ENCODE peak calls at places on chromosomes 7 and 10, in ten cellular contexts. L is endothelial cell, U is GM23338, H is fibroblast of lung, E is AG09319, S is uterus, T is AG09309, G is fibroblast of the aortic adventitia, Z is adrenal gland, I is lower lobe of right lung. V is an unnamed sample.

GRCh38 chr10:18142151-18142550 is 1.9 kb downstream of the CACNB2 start:
- DNase-seq in L (no peak), U (no peak), H (no peak), E (no peak), S (no peak), T (no peak), G (peak; percentile 46), Z (no peak), I (no peak), V (no peak)

GRCh38 chr10:113294868-113295267 is 258.0 kb upstream of the HABP2 start:
- DNase-seq in L (no peak), U (no peak), H (no peak), E (no peak), S (no peak), T (no peak), G (no peak), Z (no peak), I (no peak), V (no peak)

GRCh38 chr7:30841025-30841735 is 70.0 kb downstream of the MINDY4 start:
- DNase-seq in L (no peak), U (no peak), H (no peak), E (no peak), S (no peak), T (no peak), G (no peak), Z (no peak), I (no peak), V (peak; percentile 48)

GRCh38 chr7:90957883-90958282 is 306.4 kb upstream of the FZD1 start:
- DNase-seq in L (no peak), U (no peak), H (peak; percentile 64), E (no peak), S (no peak), T (peak; percentile 8), G (no peak), Z (no peak), I (no peak), V (no peak)

GRCh38 chr7:76259124-76260086 is 43.1 kb upstream of the HSPB1 start:
- DNase-seq in L (no peak), U (peak; percentile 54), H (no peak), E (no peak), S (no peak), T (no peak), G (no peak), Z (no peak), I (no peak), V (no peak)

GRCh38 chr7:608361-608760 is 88.7 kb upstream of the PDGFA start:
- DNase-seq in L (no peak), U (no peak), H (no peak), E (no peak), S (no peak), T (no peak), G (no peak), Z (no peak), I (no peak), V (no peak)

GRCh38 chr10:86160890-86161585 is 205.6 kb downstream of the GRID1 start:
- DNase-seq in L (no peak), U (no peak), H (no peak), E (no peak), S (no peak), T (no peak), G (no peak), Z (no peak), I (no peak), V (no peak)

GRCh38 chr7:132972745-132973144 is 109.1 kb downstream of the CHCHD3 start:
- DNase-seq in L (no peak), U (no peak), H (peak; percentile 69), E (no peak), S (no peak), T (peak; percentile 41), G (peak; percentile 48), Z (no peak), I (no peak), V (peak; percentile 26)

GRCh38 chr10:65346466-65346865 is 1579.4 kb upstream of the LRRTM3 start:
- DNase-seq in L (no peak), U (no peak), H (no peak), E (no peak), S (no peak), T (no peak), G (no peak), Z (no peak), I (no peak), V (no peak)

DNA sequence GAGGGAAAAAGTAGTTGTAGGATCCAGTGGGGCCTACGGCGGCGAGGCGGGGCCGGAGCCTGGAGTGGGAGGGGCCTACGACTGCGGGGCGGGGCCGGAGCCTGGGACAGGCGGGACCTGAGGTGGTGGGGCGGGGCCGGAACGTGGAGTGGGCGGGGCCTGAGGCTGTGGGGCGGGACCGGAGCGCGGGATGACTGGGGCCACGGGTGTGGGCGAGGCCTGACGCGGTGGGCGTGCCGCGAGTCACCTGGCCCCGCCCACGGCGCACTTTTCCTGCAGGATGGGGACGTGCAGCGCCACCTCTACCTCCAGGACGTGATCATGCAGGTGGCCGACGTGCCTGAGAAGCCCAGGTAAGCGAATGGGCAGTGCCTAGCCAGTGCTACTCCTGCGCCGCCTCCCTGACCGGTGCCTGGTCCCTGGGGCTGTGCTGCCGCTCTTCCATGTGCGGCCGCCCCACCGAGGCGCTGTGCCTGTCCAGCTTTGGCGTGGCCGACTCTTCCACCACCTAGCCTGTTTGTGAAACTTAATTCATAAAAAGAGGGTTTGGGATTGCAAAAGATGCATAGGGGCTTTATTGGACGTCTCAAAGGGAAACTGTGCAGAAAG is 501 bp downstream of the ZNF511 start:
- DNase-seq in L (peak; percentile 97), U (peak; percentile 90), H (peak; percentile 90), E (peak; percentile 74), S (peak; percentile 93), T (no peak), G (peak; percentile 87), Z (peak; percentile 97), I (peak; percentile 95), V (peak; percentile 88)
- TF ChIP-seq CTCF in L (no peak), U (no peak), H (no peak), E (no peak), S (no peak), T (no peak), G (no peak), Z (no peak), I (no peak), V (no peak)

GRCh38 chr7:28045592-28045991 is 135.0 kb downstream of the JAZF1 start:
- DNase-seq in L (no peak), U (no peak), H (no peak), E (no peak), S (no peak), T (no peak), G (no peak), Z (no peak), I (no peak), V (no peak)
- TF ChIP-seq CTCF in L (no peak), U (no peak), H (no peak), E (no peak), S (no peak), T (no peak), G (no peak), Z (no peak), I (no peak), V (no peak)

GRCh38 chr10:13957856-13958255 is 371.1 kb downstream of the PRPF18 start:
- DNase-seq in L (no peak), U (peak; percentile 36), H (no peak), E (no peak), S (no peak), T (no peak), G (no peak), Z (no peak), I (no peak), V (no peak)

GRCh38 chr10:13953371-13953770 is 366.6 kb downstream of the PRPF18 start:
- DNase-seq in L (no peak), U (no peak), H (no peak), E (no peak), S (no peak), T (no peak), G (no peak), Z (no peak), I (no peak), V (no peak)

GRCh38 chr10:13955426-13955825 is 368.7 kb downstream of the PRPF18 start:
- DNase-seq in L (no peak), U (no peak), H (no peak), E (no peak), S (no peak), T (no peak), G (no peak), Z (no peak), I (no peak), V (peak; percentile 48)

GRCh38 chr10:13959443-13960359 is 371.0 kb downstream of the FRMD4A start:
- DNase-seq in L (no peak), U (no peak), H (no peak), E (no peak), S (no peak), T (no peak), G (no peak), Z (no peak), I (no peak), V (no peak)

DNA sequence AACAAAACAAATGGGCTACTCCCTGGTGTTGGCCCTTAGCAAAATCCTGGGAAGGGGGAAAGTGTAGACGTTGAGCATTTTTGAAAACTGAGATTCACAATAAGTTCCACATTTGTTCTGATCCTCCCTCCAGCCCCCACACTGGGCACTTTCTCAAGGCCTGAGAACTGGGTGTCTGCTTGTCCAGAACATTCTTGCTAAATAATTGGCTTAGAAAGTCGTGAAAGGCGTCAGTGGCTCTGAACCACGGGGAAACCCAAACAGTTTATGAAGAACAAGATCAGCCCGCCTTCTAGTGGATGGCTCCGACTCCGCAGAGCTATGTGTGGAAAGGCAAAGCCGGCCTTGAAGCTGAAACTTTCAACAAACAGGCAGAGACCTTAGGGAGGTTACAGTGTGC is 370.1 kb downstream of the PRPF18 start:
- DNase-seq in L (no peak), U (peak; percentile 59), H (peak; percentile 94), E (peak; percentile 87), S (peak; percentile 70), T (peak; percentile 65), G (peak; percentile 93), Z (no peak), I (no peak), V (peak; percentile 88)
- TF ChIP-seq CTCF in L (no peak), U (no peak), H (peak; percentile 73), E (peak; percentile 79), S (peak; percentile 34), T (peak; percentile 64), G (peak; percentile 78), Z (peak; percentile 42), I (peak; percentile 41), V (peak; percentile 71)

GRCh38 chr10:70053212-70053895 is 708 bp downstream of the MACROH2A2 start:
- DNase-seq in L (peak; percentile 46), U (peak; percentile 70), H (no peak), E (no peak), S (no peak), T (no peak), G (no peak), Z (peak; percentile 21), I (no peak), V (peak; percentile 10)

GRCh38 chr10:70051878-70052277 is 768 bp upstream of the MACROH2A2 start:
- DNase-seq in L (no peak), U (no peak), H (no peak), E (no peak), S (no peak), T (no peak), G (no peak), Z (no peak), I (no peak), V (no peak)

GRCh38 chr10:70054902-70055301 is 2.3 kb downstream of the MACROH2A2 start:
- DNase-seq in L (no peak), U (no peak), H (no peak), E (no peak), S (no peak), T (no peak), G (no peak), Z (no peak), I (no peak), V (no peak)

GRCh38 chr10:70053896-70054641 is 1.4 kb downstream of the MACROH2A2 start:
- DNase-seq in L (peak; percentile 51), U (peak; percentile 49), H (no peak), E (no peak), S (no peak), T (no peak), G (peak; percentile 10), Z (peak; percentile 15), I (no peak), V (peak; percentile 6)

GRCh38 chr10:70052462-70053211 is at the start of gene MACROH2A2:
- DNase-seq in L (peak; percentile 70), U (peak; percentile 84), H (peak; percentile 69), E (peak; percentile 35), S (peak; percentile 62), T (peak; percentile 5), G (peak; percentile 60), Z (peak; percentile 48), I (peak; percentile 53), V (peak; percentile 59)
- TF ChIP-seq CTCF in L (no peak), U (peak; percentile 26), H (peak; percentile 50), E (peak; percentile 65), S (peak; percentile 50), T (peak; percentile 51), G (peak; percentile 56), Z (no peak), I (peak; percentile 28), V (peak; percentile 45)